ENCODE peak calls at places on chromosomes 13 and 19, in four cellular contexts. R is ascending aorta, O is HCT116, M is left ventricle myocardium inferior. U is an unnamed sample.

GRCh38 chr13:66943530-66943929 is 286.6 kb downstream of the PCDH9 start:
- DNase-seq in R (no peak), O (no peak), M (no peak), U (no peak)

GRCh38 chr13:49341941-49342340 is 94.2 kb downstream of the CDADC1 start:
- DNase-seq in R (no peak), O (no peak), M (no peak), U (no peak)

GRCh38 chr19:18775586-18776287 is 15.4 kb downstream of the COMP start:
- DNase-seq in R (no peak), O (no peak), M (no peak), U (no peak)

GRCh38 chr13:89375839-89376238 is 1704.7 kb downstream of the SLITRK5 start:
- DNase-seq in R (no peak), O (no peak), M (no peak), U (no peak)

GRCh38 chr19:5943623-5944022 is 29.6 kb downstream of the CAPS start:
- DNase-seq in R (no peak), O (no peak), M (no peak), U (no peak)

GRCh38 chr13:72643339-72643989 is 84.0 kb downstream of the MZT1 start:
- DNase-seq in R (no peak), O (peak; percentile 33), M (peak; percentile 20), U (no peak)

GRCh38 chr19:6062961-6063575 is 47.2 kb downstream of the RFX2 start:
- DNase-seq in R (no peak), O (no peak), M (no peak), U (peak; percentile 76)

GRCh38 chr19:40416918-40417713 is 3.9 kb upstream of the PRX start:
- DNase-seq in R (no peak), O (no peak), M (peak; percentile 59), U (no peak)

GRCh38 chr13:55347528-55347927 is 1793.2 kb upstream of the PRR20A start:
- DNase-seq in R (no peak), O (no peak), M (no peak), U (no peak)

GRCh38 chr19:17532557-17532956 is 21.1 kb downstream of the PGLS start:
- DNase-seq in R (no peak), O (no peak), M (no peak), U (no peak)

GRCh38 chr19:29810504-29810871 is 1.3 kb upstream of the CCNE1 start:
- DNase-seq in R (no peak), O (no peak), M (no peak), U (no peak)

GRCh38 chr19:33274663-33275558 is 27.4 kb downstream of the CEBPA start:
- DNase-seq in R (no peak), O (no peak), M (no peak), U (no peak)

GRCh38 chr19:4233282-4233853 is 4.0 kb downstream of the EBI3 start:
- DNase-seq in R (no peak), O (peak; percentile 48), M (peak; percentile 36), U (no peak)

GRCh38 chr13:39663508-39663907 is 8.0 kb downstream of the COG6 start:
- DNase-seq in R (no peak), O (no peak), M (no peak), U (no peak)

GRCh38 chr19:53538378-53539109 is 599 bp downstream of the ZNF331 start:
- DNase-seq in R (no peak), O (no peak), M (no peak), U (no peak)

GRCh38 chr13:40206241-40207109 is 460.0 kb downstream of the FOXO1 start:
- DNase-seq in R (no peak), O (no peak), M (no peak), U (no peak)

GRCh38 chr13:24361852-24362366 is 52.5 kb downstream of the C1QTNF9 start:
- DNase-seq in R (no peak), O (no peak), M (no peak), U (no peak)
- TF ChIP-seq CTCF in R (no peak), O (no peak), M (no peak), U (no peak)

GRCh38 chr13:51222510-51223283 is 499 bp downstream of the FAM124A start:
- DNase-seq in R (no peak), O (no peak), M (no peak), U (no peak)
- TF ChIP-seq CTCF in R (no peak), O (no peak), M (no peak), U (no peak)

DNA sequence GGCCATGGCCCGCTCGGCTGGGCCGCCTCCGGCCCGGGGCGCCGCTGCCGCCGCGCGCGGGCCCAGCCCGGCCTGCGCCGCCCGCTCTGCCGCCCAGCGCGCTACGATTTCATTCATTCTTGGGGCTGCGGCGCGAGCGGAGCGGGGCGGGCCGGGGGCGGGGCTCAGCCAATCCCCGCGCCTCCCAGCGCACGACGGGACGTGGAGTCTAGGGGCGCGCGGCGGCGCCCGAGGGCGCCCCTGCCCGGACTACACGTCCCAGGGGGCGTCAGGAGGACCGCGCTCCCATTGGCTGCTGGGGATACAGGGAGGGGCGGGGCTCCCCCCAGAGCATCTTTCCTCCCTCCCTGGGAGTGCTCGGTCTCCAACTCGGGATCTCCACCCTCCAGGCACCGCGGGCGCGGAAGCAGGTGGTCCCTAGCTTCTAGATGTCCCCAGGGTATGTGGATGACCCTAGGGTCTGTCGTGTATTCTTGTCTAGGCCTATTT is 5.6 kb upstream of the DPF1 start:
- DNase-seq in R (no peak), O (peak; percentile 85), M (peak; percentile 56), U (no peak)
- TF ChIP-seq CTCF in R (no peak), O (no peak), M (no peak), U (no peak)

GRCh38 chr19:8335343-8336071 is 7.6 kb downstream of the KANK3 start:
- DNase-seq in R (no peak), O (no peak), M (no peak), U (no peak)
- TF ChIP-seq CTCF in R (no peak), O (peak; percentile 59), M (no peak), U (no peak)

GRCh38 chr19:46788101-46788967 is at the start of gene SLC1A5:
- DNase-seq in R (peak; percentile 76), O (peak; percentile 94), M (peak; percentile 96), U (peak; percentile 97)
- TF ChIP-seq CTCF in R (no peak), O (no peak), M (no peak), U (no peak)

GRCh38 chr13:20489185-20489820 is 36.4 kb downstream of the CRYL1 start:
- DNase-seq in R (no peak), O (peak; percentile 49), M (no peak), U (no peak)
- TF ChIP-seq CTCF in R (no peak), O (peak; percentile 67), M (peak; percentile 38), U (no peak)

DNA sequence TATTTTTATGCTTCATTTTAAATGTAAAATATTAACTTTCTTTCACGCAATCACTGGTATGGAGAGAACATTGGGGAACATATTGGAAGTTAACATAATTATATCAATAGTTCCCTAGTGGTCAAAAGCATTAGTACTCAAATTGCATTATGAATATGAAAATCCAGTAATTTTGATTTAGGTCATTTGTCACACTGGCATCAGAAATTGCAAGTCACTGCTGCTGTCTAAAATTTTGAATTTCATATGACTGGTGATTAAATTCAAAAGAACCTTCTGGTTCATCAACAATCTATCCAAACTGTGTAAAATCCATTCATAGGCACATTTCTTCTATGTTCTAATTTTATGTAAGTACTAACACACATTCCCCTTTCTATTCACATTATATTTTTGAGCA is 2235.7 kb upstream of the PCDH20 start:
- DNase-seq in R (no peak), O (no peak), M (no peak), U (no peak)
- TF ChIP-seq CTCF in R (no peak), O (no peak), M (no peak), U (no peak)

GRCh38 chr13:73941752-73942151 is 192.5 kb downstream of the KLF12 start:
- DNase-seq in R (no peak), O (no peak), M (no peak), U (no peak)

GRCh38 chr13:73938375-73939070 is 195.7 kb downstream of the KLF12 start:
- DNase-seq in R (no peak), O (peak; percentile 18), M (no peak), U (no peak)

GRCh38 chr13:73939071-73939380 is 195.2 kb downstream of the KLF12 start:
- DNase-seq in R (no peak), O (no peak), M (no peak), U (no peak)

GRCh38 chr13:73939603-73940002 is 194.6 kb downstream of the KLF12 start:
- DNase-seq in R (no peak), O (no peak), M (no peak), U (no peak)

DNA sequence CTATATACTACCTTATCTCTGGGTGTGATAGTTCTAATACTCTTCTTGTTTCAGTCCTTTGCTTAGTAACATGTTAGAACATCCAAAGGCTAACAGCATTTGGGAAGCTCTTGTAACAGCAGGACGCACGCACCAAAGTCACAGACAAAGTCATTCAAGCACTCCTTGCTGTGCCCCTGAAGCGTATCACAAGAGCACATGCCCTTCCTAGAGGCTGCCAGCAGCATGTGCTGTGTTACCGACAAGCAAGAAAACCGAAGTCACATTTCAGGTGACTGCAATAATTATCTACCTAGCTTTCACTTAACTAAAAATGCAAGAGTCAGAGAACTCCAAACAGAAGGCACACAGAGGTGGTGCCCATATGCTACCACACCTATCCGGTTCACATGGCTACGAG is 194.1 kb downstream of the KLF12 start:
- DNase-seq in R (no peak), O (no peak), M (peak; percentile 27), U (no peak)
- TF ChIP-seq CTCF in R (no peak), O (no peak), M (no peak), U (no peak)

GRCh38 chr19:35713904-35714440 is 3.8 kb upstream of the KMT2B start:
- DNase-seq in R (no peak), O (no peak), M (no peak), U (no peak)

GRCh38 chr19:35715981-35716734 is 1.6 kb upstream of the KMT2B start:
- DNase-seq in R (no peak), O (no peak), M (peak; percentile 70), U (peak; percentile 80)

GRCh38 chr19:35712910-35713845 is 4.6 kb upstream of the KMT2B start:
- DNase-seq in R (no peak), O (no peak), M (no peak), U (no peak)

GRCh38 chr19:35715355-35715809 is 2.4 kb upstream of the KMT2B start:
- DNase-seq in R (no peak), O (no peak), M (no peak), U (peak; percentile 72)

GRCh38 chr19:35714601-35715354 is 3.0 kb upstream of the KMT2B start:
- DNase-seq in R (no peak), O (no peak), M (no peak), U (no peak)
- TF ChIP-seq CTCF in R (no peak), O (peak; percentile 40), M (no peak), U (no peak)

GRCh38 chr19:45152504-45153338 is 8.1 kb downstream of the NKPD1 start:
- DNase-seq in R (no peak), O (no peak), M (peak; percentile 49), U (no peak)
- TF ChIP-seq CTCF in R (no peak), O (no peak), M (no peak), U (no peak)